ENCODE peak calls at places on chromosomes 3 and 15, in five cellular contexts. One of them, this sample, is unnamed.

GRCh38 chr3:69821133-69821532 is 81.9 kb downstream of the MITF start:
- DNase-seq in cardiac fibroblast: no peak
- DNase-seq in GM23338: no peak
- DNase-seq in tibial artery: no peak
- DNase-seq in choroid plexus epithelial cell: no peak
- DNase-seq in this sample: no peak

GRCh38 chr3:10495003-10495402 is 10.4 kb downstream of the ATP2B2 start:
- DNase-seq in cardiac fibroblast: peak
- DNase-seq in GM23338: peak
- DNase-seq in tibial artery: no peak
- DNase-seq in choroid plexus epithelial cell: peak
- DNase-seq in this sample: no peak

GRCh38 chr3:174620138-174620537 is 239.0 kb upstream of the NAALADL2 start:
- DNase-seq in cardiac fibroblast: peak
- DNase-seq in GM23338: peak
- DNase-seq in tibial artery: no peak
- DNase-seq in choroid plexus epithelial cell: peak
- DNase-seq in this sample: no peak

GRCh38 chr3:37935756-37936666 is 54.6 kb upstream of the VILL start:
- DNase-seq in cardiac fibroblast: peak
- DNase-seq in GM23338: peak
- DNase-seq in tibial artery: no peak
- DNase-seq in choroid plexus epithelial cell: peak
- DNase-seq in this sample: peak

GRCh38 chr15:97893988-97894387 is 66.5 kb upstream of the ARRDC4 start:
- DNase-seq in cardiac fibroblast: no peak
- DNase-seq in GM23338: no peak
- DNase-seq in tibial artery: no peak
- DNase-seq in choroid plexus epithelial cell: no peak
- DNase-seq in this sample: no peak

GRCh38 chr3:107206141-107206540 is 171.1 kb upstream of the CCDC54 start:
- DNase-seq in cardiac fibroblast: peak
- DNase-seq in GM23338: peak
- DNase-seq in tibial artery: no peak
- DNase-seq in choroid plexus epithelial cell: peak
- DNase-seq in this sample: no peak

GRCh38 chr3:165607221-165607620 is 230.0 kb downstream of the BCHE start:
- DNase-seq in cardiac fibroblast: no peak
- DNase-seq in GM23338: no peak
- DNase-seq in tibial artery: no peak
- DNase-seq in choroid plexus epithelial cell: no peak
- DNase-seq in this sample: no peak

GRCh38 chr3:106862067-106862466 is 515.2 kb upstream of the CCDC54 start:
- DNase-seq in cardiac fibroblast: peak
- DNase-seq in GM23338: no peak
- DNase-seq in tibial artery: no peak
- DNase-seq in choroid plexus epithelial cell: peak
- DNase-seq in this sample: peak

GRCh38 chr15:89660556-89660955 is 5.3 kb upstream of the KIF7 start:
- DNase-seq in cardiac fibroblast: no peak
- DNase-seq in GM23338: no peak
- DNase-seq in tibial artery: no peak
- DNase-seq in choroid plexus epithelial cell: no peak
- DNase-seq in this sample: no peak

GRCh38 chr3:20511863-20512262 is 325.9 kb upstream of the SGO1 start:
- DNase-seq in cardiac fibroblast: peak
- DNase-seq in GM23338: peak
- DNase-seq in tibial artery: no peak
- DNase-seq in choroid plexus epithelial cell: peak
- DNase-seq in this sample: peak

GRCh38 chr3:36434682-36435426 is 54.5 kb downstream of the STAC start:
- DNase-seq in cardiac fibroblast: peak
- DNase-seq in GM23338: no peak
- DNase-seq in tibial artery: no peak
- DNase-seq in choroid plexus epithelial cell: peak
- DNase-seq in this sample: no peak

GRCh38 chr3:169295126-169295525 is 368.4 kb downstream of the MECOM start:
- DNase-seq in cardiac fibroblast: peak
- DNase-seq in GM23338: peak
- DNase-seq in tibial artery: no peak
- DNase-seq in choroid plexus epithelial cell: peak
- DNase-seq in this sample: no peak

GRCh38 chr15:69538381-69538780 is 85.8 kb downstream of the RPLP1 start:
- DNase-seq in cardiac fibroblast: no peak
- DNase-seq in GM23338: no peak
- DNase-seq in tibial artery: no peak
- DNase-seq in choroid plexus epithelial cell: no peak
- DNase-seq in this sample: no peak

GRCh38 chr3:69116897-69117296 is 5.5 kb downstream of the LMOD3 start:
- DNase-seq in cardiac fibroblast: no peak
- DNase-seq in GM23338: no peak
- DNase-seq in tibial artery: no peak
- DNase-seq in choroid plexus epithelial cell: no peak
- DNase-seq in this sample: no peak

GRCh38 chr15:40852529-40852928 is 8.7 kb downstream of the SPINT1 start:
- DNase-seq in cardiac fibroblast: no peak
- DNase-seq in GM23338: no peak
- DNase-seq in tibial artery: no peak
- DNase-seq in choroid plexus epithelial cell: no peak
- DNase-seq in this sample: no peak

GRCh38 chr3:65758871-65759598 is 279.7 kb downstream of the MAGI1 start:
- DNase-seq in cardiac fibroblast: peak
- DNase-seq in GM23338: no peak
- DNase-seq in tibial artery: no peak
- DNase-seq in choroid plexus epithelial cell: peak
- DNase-seq in this sample: no peak

GRCh38 chr15:35136552-35136951 is 51.5 kb upstream of the NANOGP8 start:
- DNase-seq in cardiac fibroblast: no peak
- DNase-seq in GM23338: no peak
- DNase-seq in tibial artery: no peak
- DNase-seq in choroid plexus epithelial cell: no peak
- DNase-seq in this sample: no peak

GRCh38 chr3:86914651-86915050 is 76.3 kb downstream of the VGLL3 start:
- DNase-seq in cardiac fibroblast: no peak
- DNase-seq in GM23338: no peak
- DNase-seq in tibial artery: no peak
- DNase-seq in choroid plexus epithelial cell: no peak
- DNase-seq in this sample: no peak

GRCh38 chr3:182309120-182309519 is 484.2 kb upstream of the ATP11B start:
- DNase-seq in cardiac fibroblast: no peak
- DNase-seq in GM23338: no peak
- DNase-seq in tibial artery: no peak
- DNase-seq in choroid plexus epithelial cell: no peak
- DNase-seq in this sample: no peak

GRCh38 chr3:38651153-38651789 is 1.8 kb upstream of the SCN5A start:
- DNase-seq in cardiac fibroblast: peak
- DNase-seq in GM23338: peak
- DNase-seq in tibial artery: peak
- DNase-seq in choroid plexus epithelial cell: peak
- DNase-seq in this sample: no peak

GRCh38 chr3:194987571-194988494 is 283.1 kb downstream of the XXYLT1 start:
- DNase-seq in cardiac fibroblast: no peak
- DNase-seq in GM23338: no peak
- DNase-seq in tibial artery: peak
- DNase-seq in choroid plexus epithelial cell: no peak
- DNase-seq in this sample: no peak

GRCh38 chr3:66366747-66367146 is 134.1 kb downstream of the LRIG1 start:
- DNase-seq in cardiac fibroblast: no peak
- DNase-seq in GM23338: peak
- DNase-seq in tibial artery: no peak
- DNase-seq in choroid plexus epithelial cell: no peak
- DNase-seq in this sample: no peak

GRCh38 chr3:177816667-177817208 is 619.5 kb upstream of the TBL1XR1 start:
- DNase-seq in cardiac fibroblast: peak
- DNase-seq in GM23338: no peak
- DNase-seq in tibial artery: no peak
- DNase-seq in choroid plexus epithelial cell: peak
- DNase-seq in this sample: no peak

GRCh38 chr3:182294256-182294655 is 499.0 kb upstream of the ATP11B start:
- DNase-seq in cardiac fibroblast: no peak
- DNase-seq in GM23338: no peak
- DNase-seq in tibial artery: no peak
- DNase-seq in choroid plexus epithelial cell: peak
- DNase-seq in this sample: peak

GRCh38 chr3:12953201-12953712 is 111.9 kb upstream of the RPL32 start:
- DNase-seq in cardiac fibroblast: no peak
- DNase-seq in GM23338: no peak
- DNase-seq in tibial artery: no peak
- DNase-seq in choroid plexus epithelial cell: no peak
- DNase-seq in this sample: no peak

GRCh38 chr15:89196994-89197393 is 24.4 kb downstream of the RLBP1 start:
- DNase-seq in cardiac fibroblast: no peak
- DNase-seq in GM23338: no peak
- DNase-seq in tibial artery: no peak
- DNase-seq in choroid plexus epithelial cell: no peak
- DNase-seq in this sample: no peak

GRCh38 chr3:149753717-149754116 is 1.4 kb upstream of the COMMD2 start:
- DNase-seq in cardiac fibroblast: no peak
- DNase-seq in GM23338: no peak
- DNase-seq in tibial artery: no peak
- DNase-seq in choroid plexus epithelial cell: no peak
- DNase-seq in this sample: no peak

GRCh38 chr3:134057006-134057832 is 27.5 kb upstream of the SLCO2A1 start:
- DNase-seq in cardiac fibroblast: no peak
- DNase-seq in GM23338: no peak
- DNase-seq in tibial artery: peak
- DNase-seq in choroid plexus epithelial cell: peak
- DNase-seq in this sample: no peak

GRCh38 chr3:123158330-123158729 is 43.4 kb upstream of the SEC22A start:
- DNase-seq in cardiac fibroblast: no peak
- DNase-seq in GM23338: no peak
- DNase-seq in tibial artery: no peak
- DNase-seq in choroid plexus epithelial cell: no peak
- DNase-seq in this sample: no peak

GRCh38 chr15:88284441-88285106 is 28.0 kb upstream of the NTRK3 start:
- DNase-seq in cardiac fibroblast: no peak
- DNase-seq in GM23338: no peak
- DNase-seq in tibial artery: no peak
- DNase-seq in choroid plexus epithelial cell: no peak
- DNase-seq in this sample: no peak

GRCh38 chr3:140395134-140396075 is 282.5 kb upstream of the TRIM42 start:
- DNase-seq in cardiac fibroblast: no peak
- DNase-seq in GM23338: no peak
- DNase-seq in tibial artery: no peak
- DNase-seq in choroid plexus epithelial cell: peak
- DNase-seq in this sample: no peak

GRCh38 chr3:161607056-161607455 is 110.4 kb downstream of the OTOL1 start:
- DNase-seq in cardiac fibroblast: no peak
- DNase-seq in GM23338: no peak
- DNase-seq in tibial artery: no peak
- DNase-seq in choroid plexus epithelial cell: no peak
- DNase-seq in this sample: no peak

GRCh38 chr3:26657406-26657976 is 34.9 kb downstream of the LRRC3B start:
- DNase-seq in cardiac fibroblast: no peak
- DNase-seq in GM23338: no peak
- DNase-seq in tibial artery: no peak
- DNase-seq in choroid plexus epithelial cell: no peak
- DNase-seq in this sample: no peak

GRCh38 chr3:34387831-34388564 is 589.6 kb downstream of the PDCD6IP start:
- DNase-seq in cardiac fibroblast: no peak
- DNase-seq in GM23338: peak
- DNase-seq in tibial artery: no peak
- DNase-seq in choroid plexus epithelial cell: no peak
- DNase-seq in this sample: no peak
- TF ChIP-seq CTCF in cardiac fibroblast: no peak
- TF ChIP-seq CTCF in GM23338: peak
- TF ChIP-seq CTCF in tibial artery: no peak
- TF ChIP-seq CTCF in choroid plexus epithelial cell: no peak
- TF ChIP-seq CTCF in this sample: no peak

DNA sequence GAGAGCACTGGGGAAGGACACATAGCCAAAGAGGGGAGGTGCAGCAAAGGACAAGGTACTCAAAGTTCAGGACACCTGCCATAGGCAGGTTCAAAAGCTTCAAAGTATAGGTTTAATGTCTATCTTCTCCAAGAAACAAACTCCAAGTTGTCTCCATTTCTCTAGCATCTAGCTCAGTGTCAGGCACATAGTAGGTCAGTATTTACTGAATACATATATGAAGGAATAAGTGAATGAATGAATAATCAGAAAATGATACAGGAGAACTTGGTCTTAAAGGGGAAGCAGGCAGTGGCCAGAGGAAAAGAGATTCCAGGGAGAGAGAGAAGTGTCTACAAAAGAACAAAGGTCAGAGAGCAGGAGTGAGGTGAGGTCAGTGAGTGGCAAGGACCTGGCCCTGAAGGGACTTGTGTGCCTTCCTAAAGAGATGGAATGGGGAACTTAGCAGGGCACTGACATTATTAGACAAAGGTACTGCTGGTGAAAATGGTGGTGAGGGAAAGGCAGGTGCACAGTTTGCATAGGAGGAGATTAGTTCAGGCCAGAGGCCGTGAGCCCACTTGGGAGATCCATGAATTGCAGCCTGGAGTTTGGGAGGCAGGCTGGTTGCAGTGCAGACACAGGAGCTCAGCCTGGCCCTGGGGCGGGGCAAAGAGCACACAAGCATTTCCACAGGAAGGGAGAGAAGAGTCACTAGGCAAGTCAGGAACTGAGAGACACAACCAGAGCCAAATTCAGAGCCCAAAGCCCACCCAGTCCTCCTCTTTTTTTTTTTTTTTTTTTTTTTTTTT is 21.4 kb downstream of the TBC1D2B start:
- DNase-seq in cardiac fibroblast: no peak
- DNase-seq in GM23338: no peak
- DNase-seq in tibial artery: peak
- DNase-seq in choroid plexus epithelial cell: no peak
- DNase-seq in this sample: no peak
- H3K4me3 ChIP-seq in cardiac fibroblast: no peak
- H3K4me3 ChIP-seq in GM23338: no peak
- H3K4me3 ChIP-seq in tibial artery: no peak
- H3K4me3 ChIP-seq in choroid plexus epithelial cell: no peak
- H3K4me3 ChIP-seq in this sample: no peak

DNA sequence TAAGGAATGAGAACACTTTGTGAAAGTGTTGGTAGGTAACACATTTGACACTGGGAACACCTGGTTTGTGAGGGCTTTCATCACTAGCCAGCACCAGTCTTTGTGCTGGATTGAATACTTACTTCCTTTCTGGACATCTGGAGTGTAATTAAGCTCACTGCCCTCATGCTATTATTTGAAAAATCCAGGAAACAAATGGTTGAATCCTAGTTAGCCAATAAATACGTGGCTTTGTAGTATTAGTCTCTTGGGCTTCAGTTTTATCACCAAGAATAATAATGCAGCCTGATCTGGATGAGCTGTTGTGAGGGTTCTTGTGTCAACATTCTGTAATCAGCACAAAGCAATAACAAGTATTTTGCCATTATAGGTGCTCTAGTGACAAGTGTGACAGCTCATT is 12.9 kb downstream of the CCDC80 start:
- DNase-seq in cardiac fibroblast: no peak
- DNase-seq in GM23338: no peak
- DNase-seq in tibial artery: no peak
- DNase-seq in choroid plexus epithelial cell: no peak
- DNase-seq in this sample: no peak
- TF ChIP-seq CTCF in cardiac fibroblast: no peak
- TF ChIP-seq CTCF in GM23338: no peak
- TF ChIP-seq CTCF in tibial artery: no peak
- TF ChIP-seq CTCF in choroid plexus epithelial cell: no peak
- TF ChIP-seq CTCF in this sample: no peak

DNA sequence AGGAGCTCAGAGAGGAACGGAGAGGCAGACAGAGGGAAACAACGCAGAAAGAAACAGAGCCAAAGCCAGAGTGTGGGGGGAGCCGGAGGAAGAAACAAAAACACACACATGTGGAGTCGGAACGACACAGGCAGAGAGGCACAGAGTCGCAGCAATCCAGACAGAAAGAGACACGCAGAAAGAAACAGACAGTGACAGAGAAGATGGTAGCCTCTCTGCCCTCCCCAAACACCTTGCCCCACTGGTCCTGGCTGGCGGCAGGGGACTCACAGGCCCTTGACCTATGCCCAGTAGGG is 1.7 kb downstream of the NCKIPSD start:
- DNase-seq in cardiac fibroblast: peak
- DNase-seq in GM23338: no peak
- DNase-seq in tibial artery: no peak
- DNase-seq in choroid plexus epithelial cell: peak
- DNase-seq in this sample: no peak
- H3K4me3 ChIP-seq in cardiac fibroblast: peak
- H3K4me3 ChIP-seq in GM23338: peak
- H3K4me3 ChIP-seq in tibial artery: peak
- H3K4me3 ChIP-seq in choroid plexus epithelial cell: peak
- H3K4me3 ChIP-seq in this sample: peak